ENCODE peak calls at places on chromosomes 5 and 9, in five cellular contexts. B is PC-3; S is ELF-1; R is stimulated activated CD8-positive, alpha-beta memory T cell treated with anti-CD3 and anti-CD28 coated beads, Interleukin-15, amount 100 ng/mL, for 4 hours; F is MCF 10A. J is an unnamed sample.

GRCh38 chr5:34687269-34688011 is 31.3 kb downstream of the RAI14 start:
- DNase-seq in F (peak; percentile 21), B (no peak), S (no peak), R (no peak), J (peak; percentile 37)

GRCh38 chr9:68970150-68970549 is 43.8 kb downstream of the PRKACG start:
- DNase-seq in F (peak; percentile 4), R (no peak), B (no peak), S (no peak), J (no peak)

GRCh38 chr5:73446631-73447233 is 1.8 kb downstream of the FOXD1 start:
- DNase-seq in B (peak; percentile 16), R (no peak), F (peak; percentile 36), S (peak; percentile 49), J (peak; percentile 53)

GRCh38 chr5:115477581-115477980 is 67.0 kb downstream of the FEM1C start:
- DNase-seq in S (no peak), B (no peak), F (no peak), R (no peak), J (no peak)

GRCh38 chr5:80871541-80871961 is 88.6 kb upstream of the RASGRF2 start:
- DNase-seq in S (no peak), R (no peak), F (peak; percentile 55), B (peak; percentile 72), J (peak; percentile 47)

GRCh38 chr9:36929350-36929675 is 104.8 kb downstream of the PAX5 start:
- DNase-seq in R (no peak), B (no peak), S (no peak), F (no peak), J (no peak)

GRCh38 chr5:7394889-7395431 is 978 bp upstream of the ADCY2 start:
- DNase-seq in S (peak; percentile 47), B (no peak), F (no peak), R (no peak), J (no peak)

GRCh38 chr9:102867488-102867887 is 127.6 kb upstream of the CYLC2 start:
- DNase-seq in F (peak; percentile 18), R (no peak), B (peak; percentile 57), S (no peak), J (no peak)

GRCh38 chr9:13181652-13182051 is 97.8 kb downstream of the MPDZ start:
- DNase-seq in R (no peak), S (peak; percentile 81), F (peak; percentile 73), B (peak; percentile 72), J (peak; percentile 52)

GRCh38 chr5:180026320-180026719 is 45.2 kb downstream of the RNF130 start:
- DNase-seq in R (no peak), B (peak; percentile 20), S (no peak), F (peak; percentile 84), J (peak; percentile 55)

GRCh38 chr9:130670644-130671043 is 6.2 kb downstream of the PRDM12 start:
- DNase-seq in B (no peak), F (no peak), R (no peak), S (no peak), J (no peak)

GRCh38 chr9:129131300-129132145 is 20.3 kb downstream of the PTPA start:
- DNase-seq in R (peak; percentile 71), F (peak; percentile 70), S (peak; percentile 91), B (peak; percentile 68), J (peak; percentile 68)

GRCh38 chr5:37847978-37848425 is 8.2 kb upstream of the GDNF start:
- DNase-seq in R (no peak), F (peak; percentile 93), B (peak; percentile 13), S (no peak), J (peak; percentile 62)

GRCh38 chr9:134548618-134549017 is 93.0 kb upstream of the COL5A1 start:
- DNase-seq in F (no peak), S (no peak), R (no peak), B (no peak), J (no peak)

GRCh38 chr9:114418053-114418452 is 30.3 kb upstream of the AKNA start:
- DNase-seq in S (no peak), F (no peak), R (no peak), B (no peak), J (no peak)

GRCh38 chr9:133184971-133185370 is 21.3 kb upstream of the GBGT1 start:
- DNase-seq in S (peak; percentile 43), B (peak; percentile 78), R (peak; percentile 19), F (peak; percentile 77), J (peak; percentile 76)

GRCh38 chr5:66554211-66554610 is 42.0 kb upstream of the MAST4 start:
- DNase-seq in R (no peak), B (peak; percentile 51), F (peak; percentile 83), S (no peak), J (no peak)

GRCh38 chr9:81574399-81574798 is 114.9 kb downstream of the TLE1 start:
- DNase-seq in R (no peak), F (no peak), B (peak; percentile 28), S (no peak), J (peak; percentile 65)

GRCh38 chr9:89037891-89038290 is 46.6 kb downstream of the S1PR3 start:
- DNase-seq in R (no peak), F (no peak), B (no peak), S (no peak), J (no peak)

GRCh38 chr5:14165375-14166091 is 22.4 kb downstream of the TRIO start:
- DNase-seq in S (peak; percentile 68), R (no peak), B (peak; percentile 97), F (peak; percentile 84), J (peak; percentile 47)

GRCh38 chr5:40689442-40689841 is 9.7 kb downstream of the PTGER4 start:
- DNase-seq in F (peak; percentile 95), B (peak; percentile 99), R (no peak), S (no peak), J (peak; percentile 85)

GRCh38 chr5:74227081-74227480 is 413.4 kb downstream of the ENC1 start:
- DNase-seq in B (no peak), S (no peak), F (no peak), R (no peak), J (no peak)

GRCh38 chr9:87594218-87594617 is 96.6 kb downstream of the DAPK1 start:
- DNase-seq in B (no peak), F (no peak), R (no peak), S (no peak), J (no peak)

GRCh38 chr5:168557389-168557788 is 21.8 kb downstream of the PANK3 start:
- DNase-seq in S (no peak), B (no peak), F (no peak), R (no peak), J (no peak)

GRCh38 chr9:12813960-12814876 is 39.4 kb downstream of the LURAP1L start:
- DNase-seq in F (peak; percentile 99), B (peak; percentile 93), R (no peak), S (peak; percentile 8), J (peak; percentile 87)

GRCh38 chr5:45694255-45694834 is 1.8 kb downstream of the HCN1 start:
- DNase-seq in R (no peak), B (peak; percentile 11), F (peak; percentile 11), S (no peak), J (no peak)

GRCh38 chr5:140339636-140340035 is 6.8 kb downstream of the HBEGF start:
- DNase-seq in B (no peak), R (no peak), S (no peak), F (no peak), J (peak; percentile 90)

GRCh38 chr5:133992429-133993151 is 12.2 kb downstream of the VDAC1 start:
- DNase-seq in F (no peak), S (no peak), R (no peak), B (no peak), J (peak; percentile 53)

GRCh38 chr5:152608514-152608913 is 203.4 kb upstream of the NMUR2 start:
- DNase-seq in S (no peak), F (no peak), R (no peak), B (no peak), J (no peak)

GRCh38 chr5:158976035-158976434 is 123.7 kb downstream of the EBF1 start:
- DNase-seq in S (no peak), R (no peak), F (peak; percentile 83), B (peak; percentile 82), J (peak; percentile 37)

GRCh38 chr9:132743886-132744544 is 73.8 kb downstream of the GTF3C4 start:
- DNase-seq in R (no peak), B (no peak), F (no peak), S (no peak), J (no peak)

GRCh38 chr5:174987443-174988012 is 263.1 kb downstream of the MSX2 start:
- DNase-seq in F (no peak), B (no peak), S (no peak), R (no peak), J (no peak)

GRCh38 chr5:96893342-96893741 is 17.0 kb downstream of the ERAP2 start:
- DNase-seq in S (peak; percentile 51), B (peak; percentile 35), F (peak; percentile 60), R (no peak), J (peak; percentile 73)

GRCh38 chr5:125042243-125042887 is 295.9 kb upstream of the ZNF608 start:
- DNase-seq in B (no peak), F (peak; percentile 20), S (no peak), R (no peak), J (peak; percentile 65)

GRCh38 chr5:115952579-115952978 is 9.7 kb upstream of the LVRN start:
- DNase-seq in B (no peak), F (no peak), S (no peak), R (no peak), J (no peak)

GRCh38 chr9:129384138-129384886 is 206.3 kb upstream of the IER5L start:
- DNase-seq in R (no peak), S (no peak), F (no peak), B (no peak), J (no peak)

GRCh38 chr5:59351076-59351794 is 542.3 kb downstream of the PDE4D start:
- DNase-seq in S (no peak), B (no peak), F (peak; percentile 4), R (no peak), J (peak; percentile 83)

GRCh38 chr5:63961125-63961597 is 1.1 kb downstream of the HTR1A start:
- DNase-seq in B (no peak), R (no peak), F (no peak), S (no peak), J (no peak)

J was measured in myocyte.